ENCODE peak calls at places on chromosome 16, in six cellular contexts. P is neuronal stem cell, U is adipocyte, B is IMR-90, D is HCT116, V is DND-41. E is an unnamed sample. For H3K36me3, the result is how much of the 10 kb centered on the place peaks cover.

GRCh38 chr16:67246945-67247697 is at the start of gene FHOD1:
- DNase-seq in P (peak), U (peak), B (peak), D (peak), V (peak), E (no peak)

GRCh38 chr16:31785126-31785525 is 88.5 kb upstream of the ZNF267 start:
- DNase-seq in P (no peak), U (no peak), B (no peak), D (no peak), V (no peak), E (no peak)

GRCh38 chr16:85457366-85457765 is 155.8 kb upstream of the GSE1 start:
- DNase-seq in P (no peak), U (peak), B (no peak), D (no peak), V (no peak), E (no peak)

GRCh38 chr16:75116081-75116910 is at the start of gene LDHD:
- DNase-seq in P (no peak), U (no peak), B (no peak), D (peak), V (no peak), E (no peak)

GRCh38 chr16:85296859-85297698 is 184.8 kb upstream of the CIBAR2 start:
- DNase-seq in P (no peak), U (peak), B (no peak), D (peak), V (peak), E (no peak)

GRCh38 chr16:15996432-15997109 is 47.2 kb downstream of the ABCC1 start:
- DNase-seq in P (no peak), U (peak), B (peak), D (peak), V (no peak), E (no peak)

GRCh38 chr16:89330177-89330856 is 112.8 kb downstream of the ZNF778 start:
- DNase-seq in P (no peak), U (no peak), B (peak), D (peak), V (peak), E (no peak)

GRCh38 chr16:4506450-4506849 is 30.3 kb downstream of the HMOX2 start:
- DNase-seq in P (peak), U (peak), B (peak), D (peak), V (peak), E (no peak)

GRCh38 chr16:50901062-50901461 is 159.2 kb downstream of the CYLD start:
- DNase-seq in P (no peak), U (no peak), B (no peak), D (no peak), V (no peak), E (no peak)

GRCh38 chr16:12291989-12292759 is 315.6 kb downstream of the SNX29 start:
- DNase-seq in P (no peak), U (no peak), B (no peak), D (no peak), V (no peak), E (no peak)

GRCh38 chr16:74437-75318 is 2.2 kb upstream of the RHBDF1 start:
- DNase-seq in P (no peak), U (no peak), B (no peak), D (no peak), V (no peak), E (no peak)

GRCh38 chr16:15552507-15552906 is 90.4 kb downstream of the MARF1 start:
- DNase-seq in P (no peak), U (no peak), B (no peak), D (no peak), V (no peak), E (no peak)

GRCh38 chr16:48558269-48558915 is 51.6 kb downstream of the N4BP1 start:
- DNase-seq in P (no peak), U (no peak), B (peak), D (no peak), V (no peak), E (no peak)

GRCh38 chr16:89320717-89321501 is 103.4 kb downstream of the ZNF778 start:
- DNase-seq in P (no peak), U (no peak), B (peak), D (no peak), V (no peak), E (no peak)

GRCh38 chr16:80167657-80168056 is 373.1 kb upstream of the DYNLRB2 start:
- DNase-seq in P (no peak), U (no peak), B (no peak), D (no peak), V (no peak), E (no peak)

GRCh38 chr16:1030381-1030901 is 42.1 kb upstream of the SSTR5 start:
- DNase-seq in P (no peak), U (peak), B (no peak), D (no peak), V (no peak), E (no peak)

GRCh38 chr16:50547340-50547865 is 793 bp upstream of the NKD1 start:
- DNase-seq in P (peak), U (no peak), B (no peak), D (peak), V (peak), E (no peak)

GRCh38 chr16:52069866-52070265 is 477.1 kb downstream of the TOX3 start:
- DNase-seq in P (peak), U (peak), B (peak), D (no peak), V (no peak), E (no peak)

GRCh38 chr16:73161977-73162376 is 114.0 kb upstream of the ZFHX3 start:
- DNase-seq in P (no peak), U (no peak), B (no peak), D (no peak), V (no peak), E (no peak)

GRCh38 chr16:24098896-24099295 is 157.2 kb upstream of the CACNG3 start:
- DNase-seq in P (no peak), U (no peak), B (no peak), D (no peak), V (no peak), E (peak)

GRCh38 chr16:85798901-85799496 is 345 bp downstream of the EMC8 start:
- DNase-seq in P (no peak), U (peak), B (peak), D (no peak), V (peak), E (no peak)

GRCh38 chr16:69397821-69398521 is 12.2 kb upstream of the TERF2 start:
- DNase-seq in P (no peak), U (peak), B (peak), D (peak), V (no peak), E (no peak)

GRCh38 chr16:87216824-87217205 is 100.4 kb downstream of the C16orf95 start:
- DNase-seq in P (no peak), U (no peak), B (no peak), D (no peak), V (no peak), E (no peak)

GRCh38 chr16:85614338-85615013 is 1.4 kb downstream of the GSE1 start:
- DNase-seq in P (peak), U (no peak), B (no peak), D (no peak), V (no peak), E (no peak)

GRCh38 chr16:66041907-66042306 is 324.6 kb upstream of the CDH5 start:
- DNase-seq in P (no peak), U (no peak), B (no peak), D (no peak), V (no peak), E (no peak)

GRCh38 chr16:72291121-72291520 is 119.2 kb upstream of the PMFBP1 start:
- DNase-seq in P (no peak), U (peak), B (no peak), D (peak), V (no peak), E (no peak)

GRCh38 chr16:23862556-23862955 is 26.8 kb downstream of the PRKCB start:
- DNase-seq in P (no peak), U (no peak), B (no peak), D (no peak), V (no peak), E (no peak)

GRCh38 chr16:78194948-78195347 is 95.5 kb downstream of the WWOX start:
- DNase-seq in P (no peak), U (no peak), B (no peak), D (no peak), V (no peak), E (no peak)
- H3K4me3 ChIP-seq in P (no peak), U (no peak), B (no peak), D (no peak), V (no peak), E (no peak)

DNA sequence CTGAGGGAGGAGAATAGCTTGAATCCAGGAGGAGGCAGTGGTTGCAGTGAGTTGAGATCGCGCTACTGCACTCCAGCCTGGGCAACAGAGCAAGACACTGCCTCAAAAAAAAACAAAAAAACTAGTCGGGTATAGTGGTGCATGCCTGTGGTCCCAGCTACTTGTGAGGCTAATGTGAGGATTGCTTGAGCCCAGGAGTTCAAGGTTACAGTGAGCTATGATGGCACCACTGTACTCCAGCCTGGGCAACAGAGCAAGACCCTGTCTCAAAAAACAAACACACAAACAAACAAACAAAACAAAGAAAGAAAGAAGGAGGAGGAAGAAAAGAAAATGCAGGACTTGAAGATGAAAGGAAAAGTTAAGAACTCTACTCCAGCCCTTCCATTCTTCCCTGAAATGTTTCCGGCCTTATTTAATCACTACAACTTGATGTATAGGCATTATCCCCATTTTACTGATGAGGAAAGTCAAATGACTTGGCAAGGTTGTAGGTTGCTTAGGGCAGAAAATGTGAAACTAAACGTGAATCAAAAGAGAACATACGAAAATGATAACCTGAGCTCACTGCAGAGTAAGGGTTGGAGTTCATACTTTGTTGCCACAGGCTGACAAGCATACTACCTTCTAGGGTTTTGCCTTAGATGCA is 30.0 kb downstream of the PSME3IP1 start:
- DNase-seq in P (no peak), U (no peak), B (no peak), D (no peak), V (no peak), E (no peak)
- H3K36me3 ChIP-seq in P (half or more), U (half or more), B (under half), D (under half), V (half or more), E (under half)

DNA sequence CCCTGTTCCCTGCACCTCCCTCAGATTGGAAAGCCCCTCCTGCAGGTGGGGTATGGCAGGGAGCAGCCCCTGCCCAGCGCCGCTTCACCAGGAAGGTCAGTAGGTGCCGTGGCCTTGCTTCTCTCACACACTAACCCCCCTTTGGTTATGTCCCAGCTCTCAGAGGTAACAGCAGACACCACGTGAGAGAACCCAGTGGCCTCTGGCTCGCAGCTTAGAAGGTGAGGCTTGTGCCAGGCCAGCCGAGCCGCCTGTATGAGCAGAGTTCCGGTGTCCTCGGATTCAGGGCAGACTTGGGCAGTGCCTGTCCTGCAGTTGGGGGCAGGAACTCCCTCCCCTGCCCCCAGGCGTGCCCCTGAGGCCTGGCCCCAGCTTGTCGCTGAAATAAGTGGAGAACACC is 47.1 kb downstream of the PRMT7 start:
- DNase-seq in P (no peak), U (no peak), B (no peak), D (no peak), V (peak), E (no peak)
- H3K9ac ChIP-seq in P (peak), U (no peak), B (no peak), D (no peak), V (peak), E (no peak)

GRCh38 chr16:28294201-28294600 is 1.9 kb downstream of the SBK1 start:
- DNase-seq in P (no peak), U (no peak), B (no peak), D (no peak), V (no peak), E (no peak)
- H3K4me3 ChIP-seq in P (peak), U (no peak), B (no peak), D (no peak), V (peak), E (peak)

GRCh38 chr16:2095918-2096582 is 39.6 kb downstream of the PKD1 start:
- DNase-seq in P (no peak), U (no peak), B (no peak), D (no peak), V (no peak), E (no peak)

GRCh38 chr16:2096853-2097620 is 38.7 kb downstream of the PKD1 start:
- DNase-seq in P (no peak), U (no peak), B (no peak), D (no peak), V (no peak), E (no peak)

GRCh38 chr16:2092866-2093265 is 42.8 kb downstream of the PKD1 start:
- DNase-seq in P (no peak), U (no peak), B (no peak), D (no peak), V (no peak), E (no peak)

GRCh38 chr16:2093793-2094192 is 41.9 kb downstream of the PKD1 start:
- DNase-seq in P (no peak), U (no peak), B (no peak), D (no peak), V (no peak), E (no peak)

DNA sequence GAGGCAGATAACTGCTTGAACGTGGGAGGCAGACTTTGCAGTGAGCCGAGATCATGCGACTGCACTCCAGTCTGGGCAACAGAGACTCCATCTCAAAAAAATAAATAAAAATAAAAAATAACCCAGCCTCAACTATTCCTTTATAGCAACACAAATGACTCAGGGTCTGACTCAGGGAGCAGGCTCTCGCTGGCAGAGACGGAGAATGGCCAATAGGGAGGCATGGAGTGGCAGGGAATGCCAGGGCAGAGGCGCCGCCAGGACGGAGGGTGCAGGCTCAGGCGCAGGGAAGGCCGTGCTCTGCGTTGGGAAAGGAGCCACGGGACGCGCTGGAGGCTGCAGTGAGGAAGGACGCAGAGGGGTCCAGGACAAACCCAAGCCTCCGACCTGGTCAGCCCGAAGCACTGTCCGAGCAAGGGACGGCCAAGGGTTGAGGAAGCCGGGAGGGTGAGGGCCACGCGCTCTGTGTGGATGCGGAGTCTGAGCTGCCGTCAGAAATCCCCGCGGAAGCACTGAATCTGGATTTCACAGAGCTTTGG is 40.3 kb downstream of the PKD1 start:
- DNase-seq in P (no peak), U (no peak), B (peak), D (no peak), V (no peak), E (no peak)
- H3K36me3 ChIP-seq in P (half or more), U (half or more), B (half or more), D (under half), V (half or more), E (under half)